ENCODE peak calls at places on chromosomes 5 and 9, in six cellular contexts. One of them, this sample, is unnamed.
A peak's percentile ranks its signal among the peaks of the same experiment; 100 is the strongest.

GRCh38 chr9:16318516-16319060 is 551.9 kb downstream of the BNC2 start:
- DNase-seq in CD8-positive, alpha-beta memory T cell: no peak
- DNase-seq in HTR-8/SVneo: no peak
- DNase-seq in EL: no peak
- DNase-seq in AG10803: no peak
- DNase-seq in lower lobe of right lung: no peak
- DNase-seq in this sample: no peak

GRCh38 chr5:82320971-82321370 is 42.8 kb upstream of the RPS23 start:
- DNase-seq in CD8-positive, alpha-beta memory T cell: no peak
- DNase-seq in HTR-8/SVneo: no peak
- DNase-seq in EL: peak; percentile 16
- DNase-seq in AG10803: no peak
- DNase-seq in lower lobe of right lung: no peak
- DNase-seq in this sample: no peak

GRCh38 chr9:127975376-127976315 is 5.1 kb downstream of the EEIG1 start:
- DNase-seq in CD8-positive, alpha-beta memory T cell: no peak
- DNase-seq in HTR-8/SVneo: no peak
- DNase-seq in EL: no peak
- DNase-seq in AG10803: peak; percentile 46
- DNase-seq in lower lobe of right lung: no peak
- DNase-seq in this sample: no peak

GRCh38 chr5:146101646-146102045 is 3.7 kb downstream of the PLAC8L1 start:
- DNase-seq in CD8-positive, alpha-beta memory T cell: no peak
- DNase-seq in HTR-8/SVneo: no peak
- DNase-seq in EL: no peak
- DNase-seq in AG10803: no peak
- DNase-seq in lower lobe of right lung: no peak
- DNase-seq in this sample: no peak

GRCh38 chr5:15023846-15024245 is 152.3 kb upstream of the ANKH start:
- DNase-seq in CD8-positive, alpha-beta memory T cell: no peak
- DNase-seq in HTR-8/SVneo: no peak
- DNase-seq in EL: no peak
- DNase-seq in AG10803: peak; percentile 71
- DNase-seq in lower lobe of right lung: no peak
- DNase-seq in this sample: no peak

GRCh38 chr9:136626066-136626725 is 36.5 kb upstream of the EGFL7 start:
- DNase-seq in CD8-positive, alpha-beta memory T cell: no peak
- DNase-seq in HTR-8/SVneo: no peak
- DNase-seq in EL: no peak
- DNase-seq in AG10803: no peak
- DNase-seq in lower lobe of right lung: no peak
- DNase-seq in this sample: no peak

GRCh38 chr5:118687671-118688621 is 300.4 kb downstream of the DTWD2 start:
- DNase-seq in CD8-positive, alpha-beta memory T cell: no peak
- DNase-seq in HTR-8/SVneo: no peak
- DNase-seq in EL: peak; percentile 60
- DNase-seq in AG10803: no peak
- DNase-seq in lower lobe of right lung: no peak
- DNase-seq in this sample: no peak

GRCh38 chr5:122741681-122742080 is 33.2 kb upstream of the SNX2 start:
- DNase-seq in CD8-positive, alpha-beta memory T cell: no peak
- DNase-seq in HTR-8/SVneo: no peak
- DNase-seq in EL: peak; percentile 19
- DNase-seq in AG10803: no peak
- DNase-seq in lower lobe of right lung: no peak
- DNase-seq in this sample: no peak

GRCh38 chr5:92403308-92403707 is 1020.2 kb upstream of the ARRDC3 start:
- DNase-seq in CD8-positive, alpha-beta memory T cell: no peak
- DNase-seq in HTR-8/SVneo: no peak
- DNase-seq in EL: no peak
- DNase-seq in AG10803: no peak
- DNase-seq in lower lobe of right lung: no peak
- DNase-seq in this sample: no peak

GRCh38 chr9:106619211-106619610 is 243.8 kb upstream of the ZNF462 start:
- DNase-seq in CD8-positive, alpha-beta memory T cell: no peak
- DNase-seq in HTR-8/SVneo: no peak
- DNase-seq in EL: peak; percentile 89
- DNase-seq in AG10803: peak; percentile 55
- DNase-seq in lower lobe of right lung: no peak
- DNase-seq in this sample: no peak

GRCh38 chr9:101566904-101567724 is 27.7 kb downstream of the PPP3R2 start:
- DNase-seq in CD8-positive, alpha-beta memory T cell: no peak
- DNase-seq in HTR-8/SVneo: peak; percentile 3
- DNase-seq in EL: peak; percentile 63
- DNase-seq in AG10803: peak; percentile 43
- DNase-seq in lower lobe of right lung: no peak
- DNase-seq in this sample: no peak